ENCODE peak calls at places on chromosomes 11 and 22, in seven cellular contexts. W is activated CD4-positive, alpha-beta T cell treated with anti-CD3 and anti-CD28 coated beads for 48 hours; E is thyroid gland; C is mammary epithelial cell; F is NCI-H69; K is dorsolateral prefrontal cortex; B is MCF 10A. M is an unnamed sample.

GRCh38 chr11:6596237-6596877 is 7.1 kb downstream of the RRP8 start:
- DNase-seq in W (no peak), E (no peak), C (no peak), F (peak), K (no peak), B (no peak), M (no peak)

GRCh38 chr11:17719028-17719939 is at the start of gene MYOD1:
- DNase-seq in W (no peak), E (no peak), C (no peak), F (peak), K (no peak), B (no peak), M (no peak)

GRCh38 chr22:25650834-25651233 is 86.4 kb downstream of the GRK3 start:
- DNase-seq in W (no peak), E (no peak), C (no peak), F (no peak), K (no peak), B (no peak), M (no peak)

GRCh38 chr22:39898997-39899396 is 1.9 kb upstream of the GRAP2 start:
- DNase-seq in W (no peak), E (no peak), C (no peak), F (no peak), K (no peak), B (no peak), M (no peak)

GRCh38 chr11:46874586-46874985 is 28.5 kb upstream of the CKAP5 start:
- DNase-seq in W (no peak), E (no peak), C (no peak), F (no peak), K (no peak), B (no peak), M (no peak)

GRCh38 chr11:44333271-44334218 is 23.6 kb upstream of the ALX4 start:
- DNase-seq in W (no peak), E (no peak), C (peak), F (no peak), K (no peak), B (peak), M (no peak)

GRCh38 chr22:49571326-49571725 is 256.3 kb downstream of the BRD1 start:
- DNase-seq in W (no peak), E (no peak), C (no peak), F (no peak), K (no peak), B (no peak), M (no peak)

GRCh38 chr11:77569671-77570070 is 20.1 kb upstream of the AQP11 start:
- DNase-seq in W (no peak), E (no peak), C (no peak), F (no peak), K (no peak), B (no peak), M (no peak)

GRCh38 chr22:31439805-31440204 is 40.4 kb downstream of the DRG1 start:
- DNase-seq in W (no peak), E (no peak), C (no peak), F (no peak), K (no peak), B (no peak), M (no peak)